ENCODE peak calls at places on chromosomes 3 and 15, in five cellular contexts. Q is progenitor cell of endocrine pancreas, S is SJSA1, F is skeletal muscle cell, Y is mesenteric fat pad. R is an unnamed sample.

GRCh38 chr3:58063424-58063823 is 55.2 kb downstream of the FLNB start:
- DNase-seq in Q (no peak), S (no peak), F (peak), Y (no peak), R (no peak)

GRCh38 chr3:150083653-150084037 is 113.0 kb upstream of the PFN2 start:
- DNase-seq in Q (no peak), S (no peak), F (no peak), Y (no peak), R (no peak)

GRCh38 chr3:111307676-111308075 is 234.3 kb upstream of the CD96 start:
- DNase-seq in Q (no peak), S (no peak), F (no peak), Y (no peak), R (no peak)

GRCh38 chr3:112086018-112086854 is at the start of gene C3orf52:
- DNase-seq in Q (peak), S (peak), F (no peak), Y (peak), R (peak)

GRCh38 chr3:14719006-14719405 is 44.1 kb downstream of the C3orf20 start:
- DNase-seq in Q (no peak), S (no peak), F (no peak), Y (no peak), R (no peak)

GRCh38 chr3:190618349-190619030 is 104.6 kb downstream of the IL1RAP start:
- DNase-seq in Q (no peak), S (no peak), F (no peak), Y (no peak), R (no peak)

GRCh38 chr3:37050242-37050641 is 56.9 kb downstream of the MLH1 start:
- DNase-seq in Q (no peak), S (no peak), F (no peak), Y (no peak), R (no peak)

GRCh38 chr3:42705962-42706585 is 3.5 kb upstream of the HHATL start:
- DNase-seq in Q (peak), S (peak), F (no peak), Y (peak), R (no peak)

GRCh38 chr3:158095302-158095997 is 10.8 kb downstream of the SHOX2 start:
- DNase-seq in Q (no peak), S (no peak), F (no peak), Y (no peak), R (no peak)

GRCh38 chr3:135895106-135895733 is 70.3 kb upstream of the PPP2R3A start:
- DNase-seq in Q (peak), S (peak), F (no peak), Y (no peak), R (peak)

GRCh38 chr3:101273608-101274007 is 46.8 kb downstream of the IMPG2 start:
- DNase-seq in Q (no peak), S (no peak), F (no peak), Y (no peak), R (no peak)

GRCh38 chr3:78729921-78730320 is 1037.9 kb downstream of the ROBO1 start:
- DNase-seq in Q (no peak), S (no peak), F (no peak), Y (no peak), R (no peak)

GRCh38 chr3:34362910-34363309 is 564.5 kb downstream of the PDCD6IP start:
- DNase-seq in Q (no peak), S (no peak), F (no peak), Y (no peak), R (no peak)

GRCh38 chr15:64779630-64780029 is 4.2 kb upstream of the RBPMS2 start:
- DNase-seq in Q (no peak), S (no peak), F (no peak), Y (no peak), R (no peak)

GRCh38 chr3:55180936-55181535 is 253.2 kb upstream of the LRTM1 start:
- DNase-seq in Q (no peak), S (no peak), F (no peak), Y (no peak), R (no peak)

GRCh38 chr15:52790941-52791751 is 1.0 kb upstream of the ONECUT1 start:
- DNase-seq in Q (no peak), S (no peak), F (no peak), Y (no peak), R (no peak)

GRCh38 chr3:40104441-40104840 is 205.1 kb upstream of the EIF1B start:
- DNase-seq in Q (no peak), S (no peak), F (no peak), Y (no peak), R (no peak)

GRCh38 chr3:4990061-4990460 is 10.8 kb downstream of the BHLHE40 start:
- DNase-seq in Q (no peak), S (no peak), F (no peak), Y (no peak), R (no peak)

GRCh38 chr3:130662407-130663028 is 84.1 kb downstream of the PIK3R4 start:
- DNase-seq in Q (no peak), S (no peak), F (no peak), Y (no peak), R (no peak)

GRCh38 chr3:72095521-72095920 is 310.6 kb upstream of the PROK2 start:
- DNase-seq in Q (no peak), S (no peak), F (no peak), Y (no peak), R (no peak)

GRCh38 chr15:67880651-67881182 is 40.9 kb upstream of the RNU6-1 start:
- DNase-seq in Q (no peak), S (peak), F (no peak), Y (no peak), R (no peak)

GRCh38 chr3:72448375-72448823 is 399.8 kb downstream of the SHQ1 start:
- DNase-seq in Q (no peak), S (no peak), F (no peak), Y (no peak), R (no peak)

GRCh38 chr3:4493931-4494806 is 1.0 kb downstream of the ITPR1 start:
- DNase-seq in Q (no peak), S (no peak), F (no peak), Y (no peak), R (no peak)